ENCODE peak calls at places on chromosome 7, in six cellular contexts. U is pancreas, M is neural progenitor cell, N is upper lobe of right lung, Y is SK-N-SH, S is IMR-90. R is an unnamed sample.

GRCh38 chr7:33773053-33773452 is 132.3 kb upstream of the BMPER start:
- DNase-seq in U (no peak), M (no peak), N (no peak), Y (no peak), S (peak; percentile 68), R (no peak)

GRCh38 chr7:1669954-1670893 is at the start of gene ELFN1:
- DNase-seq in U (peak; percentile 74), M (peak; percentile 93), N (peak; percentile 60), Y (peak; percentile 86), S (peak; percentile 36), R (peak; percentile 96)

GRCh38 chr7:149524399-149524798 is 26.8 kb upstream of the ZNF746 start:
- DNase-seq in U (no peak), M (no peak), N (no peak), Y (no peak), S (no peak), R (no peak)

GRCh38 chr7:102872460-102872859 is 40.3 kb upstream of the LRRC17 start:
- DNase-seq in U (no peak), M (no peak), N (no peak), Y (no peak), S (peak; percentile 98), R (no peak)

GRCh38 chr7:15219758-15220157 is 317.2 kb upstream of the DGKB start:
- DNase-seq in U (no peak), M (no peak), N (no peak), Y (no peak), S (no peak), R (no peak)

GRCh38 chr7:26784118-26784517 is 80.3 kb downstream of the SKAP2 start:
- DNase-seq in U (no peak), M (no peak), N (no peak), Y (no peak), S (no peak), R (no peak)

GRCh38 chr7:135481600-135481979 is 28.3 kb downstream of the CNOT4 start:
- DNase-seq in U (no peak), M (no peak), N (no peak), Y (no peak), S (no peak), R (no peak)

GRCh38 chr7:117212969-117213877 is 109.6 kb downstream of the WNT2 start:
- DNase-seq in U (no peak), M (peak; percentile 78), N (no peak), Y (peak; percentile 66), S (peak; percentile 75), R (peak; percentile 49)

GRCh38 chr7:2477447-2478386 is 1.5 kb upstream of the GRIFIN start:
- DNase-seq in U (peak; percentile 87), M (peak; percentile 88), N (peak; percentile 85), Y (peak; percentile 100), S (peak; percentile 49), R (peak; percentile 79)

GRCh38 chr7:16712916-16713315 is 40.6 kb upstream of the TSPAN13 start:
- DNase-seq in U (no peak), M (peak; percentile 16), N (no peak), Y (no peak), S (peak; percentile 67), R (no peak)

GRCh38 chr7:66894463-66895080 is 26.5 kb upstream of the TMEM248 start:
- DNase-seq in U (no peak), M (peak; percentile 77), N (no peak), Y (no peak), S (peak; percentile 46), R (no peak)

GRCh38 chr7:100539436-100540006 is 518 bp downstream of the AGFG2 start:
- DNase-seq in U (no peak), M (peak; percentile 51), N (no peak), Y (no peak), S (no peak), R (peak; percentile 19)

GRCh38 chr7:27782849-27783248 is 42.9 kb downstream of the TAX1BP1 start:
- DNase-seq in U (no peak), M (no peak), N (no peak), Y (no peak), S (peak; percentile 39), R (no peak)

GRCh38 chr7:155201325-155202087 is 96.2 kb upstream of the INSIG1 start:
- DNase-seq in U (no peak), M (no peak), N (no peak), Y (no peak), S (no peak), R (no peak)

GRCh38 chr7:43785425-43785824 is 26.9 kb downstream of the BLVRA start:
- DNase-seq in U (no peak), M (no peak), N (no peak), Y (no peak), S (peak; percentile 92), R (no peak)

GRCh38 chr7:43076189-43076605 is 36.2 kb upstream of the HECW1 start:
- DNase-seq in U (no peak), M (no peak), N (no peak), Y (no peak), S (peak; percentile 2), R (no peak)

GRCh38 chr7:9017251-9017650 is 583.8 kb downstream of the NXPH1 start:
- DNase-seq in U (no peak), M (no peak), N (no peak), Y (no peak), S (no peak), R (no peak)

GRCh38 chr7:131723926-131724325 is 167.5 kb upstream of the PODXL start:
- DNase-seq in U (no peak), M (no peak), N (no peak), Y (no peak), S (peak; percentile 4), R (no peak)

DNA sequence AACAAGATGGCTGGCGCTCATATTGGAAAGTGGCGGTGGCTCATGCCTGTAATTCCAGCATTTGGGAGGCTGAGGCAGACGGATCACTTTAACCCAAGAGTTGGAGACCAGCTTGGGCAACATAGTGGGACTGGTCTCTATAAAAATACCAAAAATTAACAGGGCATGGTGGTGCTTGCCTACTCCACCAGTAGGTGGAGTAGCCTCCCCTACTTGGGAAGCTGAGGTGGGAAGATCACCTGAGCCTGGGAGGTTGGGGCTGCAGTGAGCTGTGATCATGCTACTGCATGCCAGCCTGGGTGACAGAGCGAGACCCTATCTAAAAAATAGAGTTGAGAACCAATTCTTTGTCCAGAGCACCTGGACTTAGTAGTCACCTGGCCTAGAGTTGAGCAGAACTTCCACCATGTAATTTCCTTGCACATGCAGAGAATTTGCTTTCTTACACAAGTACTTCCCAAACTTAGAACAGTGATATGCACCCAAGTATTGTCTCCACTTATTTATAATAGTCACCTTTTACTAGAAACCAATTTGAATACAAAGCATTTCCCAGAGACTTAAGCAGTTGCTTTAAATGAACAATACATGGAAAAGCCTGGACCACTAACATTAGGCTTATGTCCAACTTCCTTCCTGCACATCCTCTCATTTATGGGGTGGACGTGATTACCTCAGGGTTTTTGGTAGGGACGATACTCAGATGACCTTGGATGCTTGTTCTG is 15.9 kb downstream of the LAMB4 start:
- DNase-seq in U (no peak), M (peak; percentile 72), N (no peak), Y (no peak), S (no peak), R (peak; percentile 52)
- TF ChIP-seq CTCF in U (peak; percentile 35), M (peak; percentile 88), N (peak; percentile 34), Y (peak; percentile 57), S (peak; percentile 29), R (peak; percentile 81)

GRCh38 chr7:145543245-145543644 is 573.4 kb upstream of the CNTNAP2 start:
- DNase-seq in U (no peak), M (no peak), N (no peak), Y (no peak), S (no peak), R (no peak)
- H3K9me3 ChIP-seq in U (no peaks in the 10 kb centered on the region), M (no peaks in the 10 kb centered on the region), N (no peaks in the 10 kb centered on the region), Y (no peaks in the 10 kb centered on the region), S (no peaks in the 10 kb centered on the region), R (no peaks in the 10 kb centered on the region)

GRCh38 chr7:136869006-136869961 is 832 bp downstream of the CHRM2 start:
- DNase-seq in U (peak; percentile 59), M (peak; percentile 64), N (peak; percentile 53), Y (peak; percentile 69), S (peak; percentile 59), R (peak; percentile 46)

GRCh38 chr7:136869991-136870798 is 1.7 kb downstream of the CHRM2 start:
- DNase-seq in U (peak; percentile 52), M (peak; percentile 48), N (peak; percentile 53), Y (peak; percentile 64), S (peak; percentile 30), R (peak; percentile 13)

GRCh38 chr7:136874393-136875032 is 6.1 kb downstream of the CHRM2 start:
- DNase-seq in U (no peak), M (peak; percentile 54), N (no peak), Y (peak; percentile 72), S (peak; percentile 73), R (peak; percentile 20)

GRCh38 chr7:136868496-136869005 is at the start of gene CHRM2:
- DNase-seq in U (peak; percentile 20), M (peak; percentile 64), N (no peak), Y (peak; percentile 55), S (peak; percentile 90), R (peak; percentile 38)

GRCh38 chr7:136870799-136871487 is 2.5 kb downstream of the CHRM2 start:
- DNase-seq in U (peak; percentile 56), M (peak; percentile 54), N (peak; percentile 48), Y (peak; percentile 75), S (no peak), R (peak; percentile 11)
- TF ChIP-seq CTCF in U (no peak), M (no peak), N (no peak), Y (no peak), S (no peak), R (no peak)

GRCh38 chr7:158351481-158351880 is 236.1 kb downstream of the PTPRN2 start:
- DNase-seq in U (no peak), M (no peak), N (no peak), Y (no peak), S (no peak), R (no peak)

GRCh38 chr7:158348446-158348845 is 239.2 kb downstream of the PTPRN2 start:
- DNase-seq in U (no peak), M (no peak), N (no peak), Y (no peak), S (no peak), R (no peak)

GRCh38 chr7:158353606-158354570 is 233.7 kb downstream of the PTPRN2 start:
- DNase-seq in U (no peak), M (peak; percentile 71), N (peak; percentile 45), Y (peak; percentile 82), S (no peak), R (peak; percentile 57)

GRCh38 chr7:158350166-158350900 is 237.3 kb downstream of the PTPRN2 start:
- DNase-seq in U (no peak), M (no peak), N (peak; percentile 32), Y (no peak), S (no peak), R (no peak)

GRCh38 chr7:158351051-158351450 is 236.6 kb downstream of the PTPRN2 start:
- DNase-seq in U (no peak), M (no peak), N (peak; percentile 38), Y (no peak), S (no peak), R (no peak)
- H3K9me3 ChIP-seq in U (no peaks in the 10 kb centered on the region), M (peaks cover 5% of the 10 kb centered on the region), N (no peaks in the 10 kb centered on the region), Y (peaks cover 3% of the 10 kb centered on the region), S (peaks cover 36% of the 10 kb centered on the region), R (no peaks in the 10 kb centered on the region)

GRCh38 chr7:111229951-111230350 is 139.0 kb downstream of the LRRN3 start:
- DNase-seq in U (no peak), M (no peak), N (no peak), Y (no peak), S (no peak), R (no peak)
- TF ChIP-seq CTCF in U (no peak), M (no peak), N (no peak), Y (no peak), S (no peak), R (no peak)